ENCODE peak calls at places on chromosomes 7 and 10, in seven cellular contexts. R is activated naive CD4-positive, alpha-beta T cell; A is adrenal gland; K is EL; X is CD8-positive, alpha-beta T cell; C is MCF 10A; D is NCI-H774. E is an unnamed sample.

GRCh38 chr7:157752832-157753291 is 416.1 kb downstream of the DNAJB6 start:
- DNase-seq in D (no peak), C (no peak), X (no peak), R (no peak), A (no peak), K (no peak), E (no peak)

GRCh38 chr7:64102656-64103400 is 57.6 kb downstream of the ZNF727 start:
- DNase-seq in A (no peak), K (no peak), X (no peak), D (no peak), R (no peak), C (no peak), E (no peak)

GRCh38 chr7:22980422-22980821 is 33.5 kb downstream of the HYCC1 start:
- DNase-seq in C (peak; percentile 42), A (no peak), X (no peak), R (no peak), D (no peak), K (peak; percentile 76), E (peak; percentile 62)

GRCh38 chr10:42640610-42641229 is 2.4 kb upstream of the ZNF33B start:
- DNase-seq in A (no peak), C (peak; percentile 95), D (no peak), K (no peak), X (no peak), R (no peak), E (peak; percentile 31)

GRCh38 chr7:23622469-23622868 is 25.3 kb downstream of the CCDC126 start:
- DNase-seq in A (no peak), D (no peak), C (peak; percentile 77), K (peak; percentile 50), X (no peak), R (no peak), E (no peak)

GRCh38 chr10:122525788-122526187 is 34.8 kb upstream of the DMBT1 start:
- DNase-seq in C (peak; percentile 59), R (no peak), K (no peak), D (no peak), A (peak; percentile 17), X (no peak), E (peak; percentile 33)

GRCh38 chr7:74174606-74175082 is 488 bp downstream of the EIF4H start:
- DNase-seq in A (peak; percentile 75), K (peak; percentile 45), X (peak; percentile 41), C (peak; percentile 55), R (no peak), D (no peak), E (peak; percentile 15)

GRCh38 chr7:101137651-101138148 is 10.8 kb downstream of the SERPINE1 start:
- DNase-seq in K (peak; percentile 18), X (no peak), A (no peak), R (no peak), C (no peak), D (no peak), E (no peak)

E was measured in PC-3.